ENCODE peak calls at places on chromosomes 2 and 18, in four cellular contexts. Z, K, I and F are unnamed samples.

GRCh38 chr18:21933931-21934765 is 193.6 kb downstream of the MIB1 start:
- DNase-seq in Z (no peak), K (no peak), I (no peak), F (no peak)

GRCh38 chr2:100408104-100408503 is 9.4 kb downstream of the CHST10 start:
- DNase-seq in Z (no peak), K (no peak), I (no peak), F (no peak)

GRCh38 chr18:48829443-48830149 is 121.2 kb downstream of the SMAD7 start:
- DNase-seq in Z (no peak), K (no peak), I (no peak), F (no peak)

GRCh38 chr18:63551769-63552168 is 9.6 kb downstream of the SERPINB12 start:
- DNase-seq in Z (no peak), K (no peak), I (no peak), F (no peak)

GRCh38 chr2:17995594-17995993 is 117.1 kb downstream of the KCNS3 start:
- DNase-seq in Z (no peak), K (no peak), I (no peak), F (no peak)

GRCh38 chr2:150425121-150425559 is 62.3 kb downstream of the RND3 start:
- DNase-seq in Z (peak), K (no peak), I (no peak), F (no peak)

GRCh38 chr2:154439156-154439555 is 259.3 kb upstream of the KCNJ3 start:
- DNase-seq in Z (no peak), K (no peak), I (no peak), F (no peak)

GRCh38 chr18:23406271-23406787 is 46.8 kb upstream of the RIOK3 start:
- DNase-seq in Z (peak), K (peak), I (no peak), F (no peak)

GRCh38 chr2:237627463-237628321 is at the start of gene LRRFIP1:
- DNase-seq in Z (no peak), K (peak), I (no peak), F (no peak)

GRCh38 chr2:71452565-71452964 is 796 bp upstream of the DYSF start:
- DNase-seq in Z (peak), K (peak), I (no peak), F (no peak)

GRCh38 chr2:111135910-111136297 is 15.2 kb downstream of the BCL2L11 start:
- DNase-seq in Z (peak), K (peak), I (no peak), F (no peak)

GRCh38 chr18:61699397-61700090 is 193.3 kb downstream of the RNF152 start:
- DNase-seq in Z (no peak), K (no peak), I (no peak), F (no peak)

GRCh38 chr2:235230809-235231601 is 262.8 kb upstream of the AGAP1 start:
- DNase-seq in Z (no peak), K (peak), I (no peak), F (no peak)